ENCODE peak calls at places on chromosomes 2 and 18, in four cellular contexts. K is DND-41, V is H9, J is GM23338. Q is an unnamed sample. For H3K79me2, the result is how much of the 10 kb centered on the place peaks cover.

GRCh38 chr2:15169326-15170038 is 391.7 kb downstream of the NBAS start:
- DNase-seq in K (no peak), V (no peak), J (no peak), Q (no peak)

GRCh38 chr2:168658706-168659105 is 143.7 kb upstream of the NOSTRIN start:
- DNase-seq in K (no peak), V (no peak), J (no peak), Q (no peak)

GRCh38 chr2:98037206-98037605 is 41.5 kb upstream of the TMEM131 start:
- DNase-seq in K (no peak), V (no peak), J (no peak), Q (no peak)

GRCh38 chr2:74867841-74868658 is 34.1 kb downstream of the HK2 start:
- DNase-seq in K (no peak), V (no peak), J (no peak), Q (no peak)

GRCh38 chr2:240465765-240466578 is 30.5 kb downstream of the GPC1 start:
- DNase-seq in K (no peak), V (peak), J (no peak), Q (no peak)

GRCh38 chr2:217256261-217256660 is 396.4 kb upstream of the TNP1 start:
- DNase-seq in K (no peak), V (no peak), J (no peak), Q (peak)

GRCh38 chr2:6828299-6828584 is 37.5 kb downstream of the CMPK2 start:
- DNase-seq in K (no peak), V (no peak), J (peak), Q (peak)

GRCh38 chr2:231395188-231396057 is at the start of gene B3GNT7:
- DNase-seq in K (no peak), V (no peak), J (peak), Q (peak)

GRCh38 chr2:60465736-60466135 is 87.7 kb downstream of the BCL11A start:
- DNase-seq in K (no peak), V (no peak), J (no peak), Q (no peak)
- H3K79me2 ChIP-seq in K (under half), V (under half), J (half or more), Q (under half)

DNA sequence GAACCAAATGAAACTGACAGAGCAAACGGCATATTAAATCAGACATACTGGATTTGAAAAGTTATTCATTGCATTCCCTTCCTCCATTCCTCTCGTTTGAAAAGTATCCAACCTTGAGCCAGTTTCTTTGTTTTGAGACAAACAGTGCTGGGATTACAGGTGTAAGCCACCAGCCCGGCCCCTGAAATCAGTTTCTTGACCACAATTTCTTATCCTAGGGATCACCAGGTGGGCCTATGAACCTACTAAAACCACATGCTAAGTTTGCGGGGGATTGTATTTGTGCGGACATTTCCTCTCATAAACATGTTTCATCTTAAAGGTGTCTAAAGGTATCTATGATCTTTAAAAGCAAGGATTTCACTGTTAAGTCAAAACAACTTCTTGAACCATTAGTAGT is 11.6 kb downstream of the PTPN2 start:
- DNase-seq in K (peak), V (no peak), J (no peak), Q (no peak)
- H3K79me2 ChIP-seq in K (half or more), V (under half), J (half or more), Q (half or more)

GRCh38 chr18:55840601-55841170 is 252.7 kb upstream of the TCF4 start:
- DNase-seq in K (no peak), V (no peak), J (no peak), Q (no peak)
- H3K79me2 ChIP-seq in K (under half), V (under half), J (under half), Q (under half)

GRCh38 chr2:152510636-152511035 is 175.7 kb downstream of the FMNL2 start:
- DNase-seq in K (no peak), V (no peak), J (no peak), Q (no peak)
- H3K79me2 ChIP-seq in K (under half), V (under half), J (half or more), Q (half or more)

GRCh38 chr18:62768172-62768943 is 53.0 kb downstream of the PHLPP1 start:
- DNase-seq in K (no peak), V (no peak), J (no peak), Q (no peak)
- H3K79me2 ChIP-seq in K (under half), V (half or more), J (half or more), Q (half or more)

GRCh38 chr2:33020883-33021282 is 74.1 kb downstream of the LTBP1 start:
- DNase-seq in K (no peak), V (no peak), J (no peak), Q (no peak)
- H3K79me2 ChIP-seq in K (under half), V (under half), J (under half), Q (under half)

DNA sequence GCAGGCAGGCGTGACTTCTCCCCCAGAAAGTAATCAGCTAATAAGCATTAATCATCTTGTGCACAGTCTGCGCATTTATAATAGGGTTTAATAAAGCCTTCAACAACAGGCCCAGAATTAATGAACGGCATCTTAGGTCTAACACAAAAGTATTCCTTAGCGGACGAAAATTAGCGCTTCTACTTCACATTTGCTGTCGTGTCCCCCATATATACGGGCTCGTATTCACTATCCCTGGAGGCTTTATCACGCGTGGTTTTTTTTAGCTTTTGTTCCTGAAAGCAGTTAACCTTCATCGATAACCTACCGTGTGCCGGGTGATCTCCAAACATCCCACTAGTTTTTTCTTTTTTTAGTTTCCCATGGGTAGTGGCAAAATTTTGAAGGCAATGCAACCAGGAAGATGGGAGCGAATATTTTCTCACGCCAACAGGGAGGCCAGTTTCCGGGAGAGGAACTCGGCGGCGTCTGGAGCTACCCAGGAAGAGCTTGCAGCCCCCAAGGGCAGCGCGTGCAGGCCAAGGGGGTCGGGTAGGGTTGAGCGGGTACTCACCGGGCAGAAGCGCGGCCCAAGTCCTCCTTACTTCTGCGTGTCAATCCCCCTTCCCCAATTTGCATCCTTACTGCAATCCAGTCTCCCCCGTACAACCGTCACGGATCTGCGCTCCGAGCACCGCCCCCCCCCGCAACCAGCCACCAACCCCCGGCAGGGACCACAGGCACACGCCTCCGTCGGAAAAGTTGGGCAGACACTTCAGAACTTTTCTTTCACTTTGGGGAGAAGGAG is 1.5 kb downstream of the ATP8B1 start:
- DNase-seq in K (no peak), V (peak), J (peak), Q (peak)
- H3K79me2 ChIP-seq in K (under half), V (under half), J (under half), Q (under half)

DNA sequence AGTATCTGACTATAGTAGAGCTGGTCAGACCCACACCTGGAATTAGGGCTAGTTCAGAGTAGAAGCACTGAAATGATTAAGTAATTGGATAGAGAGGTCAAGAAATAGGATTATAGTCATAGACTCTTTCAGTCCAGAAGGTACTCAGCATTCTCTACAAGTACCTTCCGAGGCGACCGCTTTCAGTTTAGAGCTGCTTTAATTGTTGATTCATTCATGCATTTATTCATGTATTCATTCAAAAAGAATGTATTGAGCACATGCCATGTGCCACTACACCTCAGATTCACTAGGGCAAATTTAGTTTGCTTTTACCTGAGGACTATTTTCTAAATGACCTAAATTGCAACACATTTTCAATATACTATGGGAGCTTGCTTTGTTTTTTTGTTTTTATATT is 48.7 kb downstream of the CRIM1 start:
- DNase-seq in K (no peak), V (no peak), J (no peak), Q (no peak)
- H3K79me2 ChIP-seq in K (under half), V (under half), J (half or more), Q (under half)